ENCODE peak calls at places on chromosomes 4 and X, in eight cellular contexts. U is HCT116; R is progenitor cell of endocrine pancreas; L is GM13976; K is AG04449; S is germinal center; B is stimulated activated CD8-positive, alpha-beta memory T cell treated with anti-CD3 and anti-CD28 coated beads, Interleukin-15, amount 100 ng/mL, for 4 hours; Y is AG09309. F is an unnamed sample.

GRCh38 chr4:114770624-114771023 is 172.0 kb downstream of the UGT8 start:
- DNase-seq in U (no peak), L (no peak), R (no peak), S (no peak), B (no peak), Y (no peak), K (no peak), F (no peak)

GRCh38 chr4:174423257-174423944 is 98.9 kb downstream of the HPGD start:
- DNase-seq in R (no peak), U (peak; percentile 56), K (no peak), L (no peak), Y (peak; percentile 7), S (no peak), B (no peak), F (no peak)

GRCh38 chr4:159446266-159446976 is 343.5 kb downstream of the RAPGEF2 start:
- DNase-seq in Y (peak; percentile 38), K (peak; percentile 49), L (peak; percentile 50), R (peak; percentile 9), U (peak; percentile 61), S (peak; percentile 27), B (no peak), F (no peak)

GRCh38 chr4:87911252-87911774 is 64.2 kb upstream of the SPP1 start:
- DNase-seq in R (no peak), K (no peak), Y (no peak), S (no peak), B (no peak), U (no peak), L (no peak), F (no peak)

GRCh38 chrX:73524906-73525305 is 38.1 kb upstream of the CHIC1 start:
- DNase-seq in U (no peak), Y (no peak), B (no peak), L (no peak), S (no peak), R (no peak), K (no peak), F (no peak)

GRCh38 chrX:128464091-128464490 is 411.9 kb upstream of the ACTRT1 start:
- DNase-seq in L (no peak), K (no peak), R (no peak), S (no peak), Y (no peak), U (no peak), B (no peak), F (no peak)

GRCh38 chr4:104591505-104591904 is 96.8 kb upstream of the CXXC4 start:
- DNase-seq in K (no peak), Y (no peak), L (no peak), R (no peak), B (no peak), S (no peak), U (no peak), F (no peak)

GRCh38 chrX:102129473-102129872 is 4.0 kb downstream of the TCEAL2 start:
- DNase-seq in Y (no peak), L (no peak), S (no peak), U (no peak), R (no peak), B (no peak), K (no peak), F (no peak)

GRCh38 chr4:87209696-87210095 is 10.7 kb downstream of the KLHL8 start:
- DNase-seq in S (peak; percentile 17), L (peak; percentile 47), Y (no peak), U (no peak), K (no peak), R (no peak), B (no peak), F (peak; percentile 47)

GRCh38 chr4:2800691-2801596 is 8.1 kb downstream of the SH3BP2 start:
- DNase-seq in Y (no peak), U (no peak), R (no peak), K (no peak), B (no peak), L (peak; percentile 82), S (peak; percentile 52), F (peak; percentile 67)

GRCh38 chrX:69307029-69307428 is 141.8 kb upstream of the PJA1 start:
- DNase-seq in K (no peak), R (no peak), B (no peak), L (no peak), Y (no peak), S (no peak), U (no peak), F (no peak)

GRCh38 chr4:139576219-139576618 is 20.2 kb upstream of the SETD7 start:
- DNase-seq in S (no peak), R (no peak), U (no peak), L (no peak), B (no peak), Y (no peak), K (no peak), F (no peak)

GRCh38 chr4:7733201-7733600 is 206.5 kb downstream of the AFAP1 start:
- DNase-seq in S (no peak), K (no peak), L (no peak), U (no peak), Y (no peak), R (no peak), B (no peak), F (no peak)

GRCh38 chrX:29890004-29890403 is 325.4 kb upstream of the MAGEB2 start:
- DNase-seq in Y (no peak), K (no peak), L (no peak), S (no peak), R (no peak), U (no peak), B (no peak), F (no peak)

GRCh38 chr4:10879411-10880110 is 195.0 kb upstream of the CLNK start:
- DNase-seq in S (no peak), U (no peak), K (no peak), L (no peak), Y (no peak), R (no peak), B (no peak), F (no peak)

GRCh38 chr4:78166582-78166981 is 109.5 kb downstream of the FRAS1 start:
- DNase-seq in S (no peak), L (no peak), U (no peak), K (no peak), Y (no peak), B (no peak), R (no peak), F (no peak)

GRCh38 chr4:139718833-139719232 is 53.2 kb downstream of the MGST2 start:
- DNase-seq in U (no peak), K (no peak), S (no peak), Y (no peak), L (no peak), R (no peak), B (no peak), F (no peak)

GRCh38 chrX:101462892-101463291 is 22.4 kb upstream of the ARMCX4 start:
- DNase-seq in L (peak; percentile 25), B (no peak), Y (no peak), R (no peak), S (peak; percentile 4), K (no peak), U (peak; percentile 15), F (no peak)

GRCh38 chrX:119942831-119943184 is 743 bp downstream of the NKAP start:
- DNase-seq in L (no peak), S (no peak), Y (no peak), R (no peak), B (no peak), K (no peak), U (no peak), F (no peak)

GRCh38 chr4:73446336-73446938 is 10.4 kb downstream of the AFP start:
- DNase-seq in U (peak; percentile 48), L (peak; percentile 48), B (no peak), S (peak; percentile 37), K (no peak), R (no peak), Y (no peak), F (peak; percentile 9)

GRCh38 chrX:4225086-4225485 is 511.6 kb upstream of the PRKX start:
- DNase-seq in R (no peak), U (no peak), Y (no peak), K (no peak), B (no peak), L (no peak), S (no peak), F (no peak)

GRCh38 chr4:38315296-38315695 is 348.7 kb upstream of the KLF3 start:
- DNase-seq in L (no peak), S (no peak), Y (no peak), U (no peak), K (no peak), B (no peak), R (no peak), F (no peak)

GRCh38 chr4:181693517-181693916 is 549.7 kb upstream of the TENM3 start:
- DNase-seq in R (no peak), S (no peak), K (no peak), U (no peak), L (no peak), B (no peak), Y (no peak), F (no peak)

GRCh38 chr4:97720869-97721432 is 422.3 kb downstream of the STPG2 start:
- DNase-seq in U (peak; percentile 54), S (no peak), Y (no peak), R (no peak), B (no peak), K (no peak), L (no peak), F (no peak)

GRCh38 chr4:111269439-111269838 is 646.6 kb upstream of the PITX2 start:
- DNase-seq in B (no peak), R (no peak), L (no peak), Y (no peak), K (no peak), S (no peak), U (no peak), F (no peak)

GRCh38 chrX:15816886-15817285 is 26.6 kb downstream of the ZRSR2 start:
- DNase-seq in K (no peak), S (no peak), Y (no peak), L (no peak), U (no peak), B (peak; percentile 11), R (no peak), F (no peak)

GRCh38 chr4:186067757-186068385 is 1.1 kb upstream of the TLR3 start:
- DNase-seq in R (no peak), Y (peak; percentile 8), B (no peak), S (no peak), K (no peak), U (peak; percentile 64), L (no peak), F (no peak)